ENCODE peak calls at places on chromosomes 2 and 18, in seven cellular contexts. D, C, O, A, L, X and J are unnamed samples.

GRCh38 chr2:1653137-1653789 is 91.1 kb downstream of the PXDN start:
- DNase-seq in L (no peak), A (no peak), X (no peak), C (no peak), O (no peak), D (no peak), J (no peak)

GRCh38 chr2:236877972-236878371 is 207.7 kb upstream of the COPS8 start:
- DNase-seq in D (no peak), C (no peak), X (no peak), A (no peak), O (no peak), L (no peak), J (no peak)

GRCh38 chr18:22816266-22817176 is 116.6 kb upstream of the RBBP8 start:
- DNase-seq in O (no peak), A (no peak), L (no peak), D (no peak), C (no peak), X (no peak), J (no peak)

GRCh38 chr2:197711576-197711975 is 6.4 kb downstream of the MARS2 start:
- DNase-seq in A (no peak), O (no peak), L (no peak), D (no peak), C (no peak), X (no peak), J (no peak)

GRCh38 chr2:46232860-46233259 is 64.3 kb upstream of the EPAS1 start:
- DNase-seq in C (no peak), O (no peak), D (no peak), A (no peak), L (no peak), X (no peak), J (no peak)

GRCh38 chr2:96156011-96156820 is 11.0 kb upstream of the DUSP2 start:
- DNase-seq in L (no peak), O (peak; percentile 44), X (no peak), C (peak; percentile 80), D (no peak), A (no peak), J (no peak)

GRCh38 chr2:211103989-211104388 is 547.6 kb downstream of the CPS1 start:
- DNase-seq in X (no peak), C (no peak), O (no peak), A (no peak), L (no peak), D (no peak), J (no peak)

GRCh38 chr2:207950761-207951114 is 74.6 kb downstream of the PLEKHM3 start:
- DNase-seq in C (no peak), D (no peak), O (no peak), A (no peak), X (no peak), L (no peak), J (no peak)

GRCh38 chr2:216713691-216714411 is 18.5 kb upstream of the IGFBP5 start:
- DNase-seq in O (no peak), A (peak; percentile 87), L (no peak), X (no peak), D (no peak), C (no peak), J (no peak)

GRCh38 chr2:47205576-47206141 is 50.6 kb upstream of the STPG4 start:
- DNase-seq in O (no peak), L (no peak), C (no peak), A (no peak), D (no peak), X (no peak), J (no peak)

GRCh38 chr2:16971722-16972234 is 306.1 kb upstream of the CYRIA start:
- DNase-seq in D (no peak), L (no peak), C (no peak), O (no peak), X (no peak), A (no peak), J (no peak)

GRCh38 chr18:55478301-55478660 is 109.7 kb downstream of the TCF4 start:
- DNase-seq in C (no peak), D (no peak), A (no peak), O (no peak), L (no peak), X (no peak), J (no peak)

GRCh38 chr2:114543106-114543806 is 100.8 kb downstream of the DPP10 start:
- DNase-seq in O (no peak), L (no peak), X (no peak), D (peak; percentile 8), C (no peak), A (peak; percentile 37), J (no peak)

GRCh38 chr2:27736031-27736889 is 35.3 kb upstream of the MRPL33 start:
- DNase-seq in A (no peak), L (no peak), C (no peak), D (no peak), X (no peak), O (no peak), J (no peak)